ENCODE peak calls at places on chromosomes 3 and 15, in eight cellular contexts. One of them, this sample, is unnamed.

GRCh38 chr15:66761723-66762595 is 59.9 kb downstream of the SMAD6 start:
- DNase-seq in NB4: no peak
- DNase-seq in esophagus squamous epithelium: no peak
- DNase-seq in dorsolateral prefrontal cortex: no peak
- DNase-seq in tibial artery: no peak
- DNase-seq in progenitor cell of endocrine pancreas: no peak
- DNase-seq in body of pancreas: no peak
- DNase-seq in pancreas: no peak
- DNase-seq in this sample: no peak

GRCh38 chr3:197784019-197784585 is 7.0 kb upstream of the LRCH3 start:
- DNase-seq in NB4: no peak
- DNase-seq in esophagus squamous epithelium: no peak
- DNase-seq in dorsolateral prefrontal cortex: no peak
- DNase-seq in tibial artery: no peak
- DNase-seq in progenitor cell of endocrine pancreas: no peak
- DNase-seq in body of pancreas: no peak
- DNase-seq in pancreas: no peak
- DNase-seq in this sample: no peak

GRCh38 chr3:7847021-7847420 is 654.6 kb upstream of the LMCD1 start:
- DNase-seq in NB4: no peak
- DNase-seq in esophagus squamous epithelium: no peak
- DNase-seq in dorsolateral prefrontal cortex: no peak
- DNase-seq in tibial artery: no peak
- DNase-seq in progenitor cell of endocrine pancreas: no peak
- DNase-seq in body of pancreas: no peak
- DNase-seq in pancreas: no peak
- DNase-seq in this sample: no peak

GRCh38 chr15:88981244-88982215 is 68.4 kb upstream of the MFGE8 start:
- DNase-seq in NB4: no peak
- DNase-seq in esophagus squamous epithelium: no peak
- DNase-seq in dorsolateral prefrontal cortex: no peak
- DNase-seq in tibial artery: no peak
- DNase-seq in progenitor cell of endocrine pancreas: no peak
- DNase-seq in body of pancreas: no peak
- DNase-seq in pancreas: no peak
- DNase-seq in this sample: no peak

GRCh38 chr3:52291508-52292181 is 4.0 kb downstream of the GLYCTK start:
- DNase-seq in NB4: peak
- DNase-seq in esophagus squamous epithelium: no peak
- DNase-seq in dorsolateral prefrontal cortex: no peak
- DNase-seq in tibial artery: no peak
- DNase-seq in progenitor cell of endocrine pancreas: no peak
- DNase-seq in body of pancreas: peak
- DNase-seq in pancreas: peak
- DNase-seq in this sample: peak

GRCh38 chr15:22236469-22236868 is 156.1 kb downstream of the OR4M2 start:
- DNase-seq in NB4: no peak
- DNase-seq in esophagus squamous epithelium: no peak
- DNase-seq in dorsolateral prefrontal cortex: no peak
- DNase-seq in tibial artery: no peak
- DNase-seq in progenitor cell of endocrine pancreas: no peak
- DNase-seq in body of pancreas: no peak
- DNase-seq in pancreas: no peak
- DNase-seq in this sample: no peak

GRCh38 chr15:67411491-67411890 is 109.4 kb upstream of the C15orf61 start:
- DNase-seq in NB4: no peak
- DNase-seq in esophagus squamous epithelium: no peak
- DNase-seq in dorsolateral prefrontal cortex: no peak
- DNase-seq in tibial artery: no peak
- DNase-seq in progenitor cell of endocrine pancreas: no peak
- DNase-seq in body of pancreas: no peak
- DNase-seq in pancreas: no peak
- DNase-seq in this sample: no peak

GRCh38 chr3:54126551-54126950 is 4.2 kb downstream of the CACNA2D3 start:
- DNase-seq in NB4: no peak
- DNase-seq in esophagus squamous epithelium: no peak
- DNase-seq in dorsolateral prefrontal cortex: no peak
- DNase-seq in tibial artery: no peak
- DNase-seq in progenitor cell of endocrine pancreas: no peak
- DNase-seq in body of pancreas: no peak
- DNase-seq in pancreas: no peak
- DNase-seq in this sample: no peak

GRCh38 chr3:152323834-152324233 is 55.1 kb downstream of the MBNL1 start:
- DNase-seq in NB4: no peak
- DNase-seq in esophagus squamous epithelium: no peak
- DNase-seq in dorsolateral prefrontal cortex: no peak
- DNase-seq in tibial artery: no peak
- DNase-seq in progenitor cell of endocrine pancreas: no peak
- DNase-seq in body of pancreas: no peak
- DNase-seq in pancreas: no peak
- DNase-seq in this sample: no peak

GRCh38 chr3:194579091-194579606 is 54.1 kb downstream of the TMEM44 start:
- DNase-seq in NB4: no peak
- DNase-seq in esophagus squamous epithelium: no peak
- DNase-seq in dorsolateral prefrontal cortex: no peak
- DNase-seq in tibial artery: no peak
- DNase-seq in progenitor cell of endocrine pancreas: no peak
- DNase-seq in body of pancreas: no peak
- DNase-seq in pancreas: no peak
- DNase-seq in this sample: no peak

GRCh38 chr15:66115568-66116206 is 137.9 kb downstream of the MEGF11 start:
- DNase-seq in NB4: no peak
- DNase-seq in esophagus squamous epithelium: no peak
- DNase-seq in dorsolateral prefrontal cortex: no peak
- DNase-seq in tibial artery: no peak
- DNase-seq in progenitor cell of endocrine pancreas: no peak
- DNase-seq in body of pancreas: no peak
- DNase-seq in pancreas: no peak
- DNase-seq in this sample: no peak

GRCh38 chr15:29677871-29678431 is 144.3 kb downstream of the TJP1 start:
- DNase-seq in NB4: no peak
- DNase-seq in esophagus squamous epithelium: no peak
- DNase-seq in dorsolateral prefrontal cortex: no peak
- DNase-seq in tibial artery: no peak
- DNase-seq in progenitor cell of endocrine pancreas: no peak
- DNase-seq in body of pancreas: peak
- DNase-seq in pancreas: peak
- DNase-seq in this sample: no peak

GRCh38 chr3:23671901-23672589 is 133.7 kb upstream of the UBE2E1 start:
- DNase-seq in NB4: peak
- DNase-seq in esophagus squamous epithelium: no peak
- DNase-seq in dorsolateral prefrontal cortex: no peak
- DNase-seq in tibial artery: no peak
- DNase-seq in progenitor cell of endocrine pancreas: no peak
- DNase-seq in body of pancreas: peak
- DNase-seq in pancreas: no peak
- DNase-seq in this sample: peak

GRCh38 chr3:155329513-155330048 is 36.1 kb upstream of the STRIT1 start:
- DNase-seq in NB4: no peak
- DNase-seq in esophagus squamous epithelium: no peak
- DNase-seq in dorsolateral prefrontal cortex: no peak
- DNase-seq in tibial artery: no peak
- DNase-seq in progenitor cell of endocrine pancreas: no peak
- DNase-seq in body of pancreas: no peak
- DNase-seq in pancreas: no peak
- DNase-seq in this sample: no peak
- TF ChIP-seq CTCF in NB4: no peak
- TF ChIP-seq CTCF in esophagus squamous epithelium: no peak
- TF ChIP-seq CTCF in dorsolateral prefrontal cortex: no peak
- TF ChIP-seq CTCF in tibial artery: no peak
- TF ChIP-seq CTCF in progenitor cell of endocrine pancreas: no peak
- TF ChIP-seq CTCF in body of pancreas: no peak
- TF ChIP-seq CTCF in pancreas: no peak
- TF ChIP-seq CTCF in this sample: no peak

GRCh38 chr3:65436580-65436979 is 602.1 kb downstream of the MAGI1 start:
- DNase-seq in NB4: peak
- DNase-seq in esophagus squamous epithelium: no peak
- DNase-seq in dorsolateral prefrontal cortex: peak
- DNase-seq in tibial artery: no peak
- DNase-seq in progenitor cell of endocrine pancreas: no peak
- DNase-seq in body of pancreas: no peak
- DNase-seq in pancreas: no peak
- DNase-seq in this sample: no peak

GRCh38 chr3:65438612-65439011 is 600.1 kb downstream of the MAGI1 start:
- DNase-seq in NB4: no peak
- DNase-seq in esophagus squamous epithelium: no peak
- DNase-seq in dorsolateral prefrontal cortex: no peak
- DNase-seq in tibial artery: no peak
- DNase-seq in progenitor cell of endocrine pancreas: no peak
- DNase-seq in body of pancreas: no peak
- DNase-seq in pancreas: no peak
- DNase-seq in this sample: no peak

GRCh38 chr3:65438096-65438495 is 600.6 kb downstream of the MAGI1 start:
- DNase-seq in NB4: no peak
- DNase-seq in esophagus squamous epithelium: no peak
- DNase-seq in dorsolateral prefrontal cortex: no peak
- DNase-seq in tibial artery: no peak
- DNase-seq in progenitor cell of endocrine pancreas: no peak
- DNase-seq in body of pancreas: no peak
- DNase-seq in pancreas: no peak
- DNase-seq in this sample: no peak

GRCh38 chr3:65443739-65444447 is 594.8 kb downstream of the MAGI1 start:
- DNase-seq in NB4: no peak
- DNase-seq in esophagus squamous epithelium: no peak
- DNase-seq in dorsolateral prefrontal cortex: no peak
- DNase-seq in tibial artery: no peak
- DNase-seq in progenitor cell of endocrine pancreas: no peak
- DNase-seq in body of pancreas: no peak
- DNase-seq in pancreas: no peak
- DNase-seq in this sample: no peak

GRCh38 chr3:65439641-65440040 is 599.1 kb downstream of the MAGI1 start:
- DNase-seq in NB4: peak
- DNase-seq in esophagus squamous epithelium: no peak
- DNase-seq in dorsolateral prefrontal cortex: peak
- DNase-seq in tibial artery: no peak
- DNase-seq in progenitor cell of endocrine pancreas: peak
- DNase-seq in body of pancreas: peak
- DNase-seq in pancreas: no peak
- DNase-seq in this sample: no peak
- TF ChIP-seq CTCF in NB4: peak
- TF ChIP-seq CTCF in esophagus squamous epithelium: no peak
- TF ChIP-seq CTCF in dorsolateral prefrontal cortex: peak
- TF ChIP-seq CTCF in tibial artery: peak
- TF ChIP-seq CTCF in progenitor cell of endocrine pancreas: peak
- TF ChIP-seq CTCF in body of pancreas: peak
- TF ChIP-seq CTCF in pancreas: peak
- TF ChIP-seq CTCF in this sample: no peak

GRCh38 chr15:31456329-31457060 is 129.9 kb downstream of the KLF13 start:
- DNase-seq in NB4: no peak
- DNase-seq in esophagus squamous epithelium: no peak
- DNase-seq in dorsolateral prefrontal cortex: no peak
- DNase-seq in tibial artery: no peak
- DNase-seq in progenitor cell of endocrine pancreas: no peak
- DNase-seq in body of pancreas: no peak
- DNase-seq in pancreas: no peak
- DNase-seq in this sample: no peak

GRCh38 chr15:31453558-31454318 is 127.1 kb downstream of the KLF13 start:
- DNase-seq in NB4: no peak
- DNase-seq in esophagus squamous epithelium: no peak
- DNase-seq in dorsolateral prefrontal cortex: no peak
- DNase-seq in tibial artery: peak
- DNase-seq in progenitor cell of endocrine pancreas: no peak
- DNase-seq in body of pancreas: no peak
- DNase-seq in pancreas: no peak
- DNase-seq in this sample: no peak

GRCh38 chr15:31457631-31458526 is 131.2 kb downstream of the KLF13 start:
- DNase-seq in NB4: no peak
- DNase-seq in esophagus squamous epithelium: no peak
- DNase-seq in dorsolateral prefrontal cortex: no peak
- DNase-seq in tibial artery: peak
- DNase-seq in progenitor cell of endocrine pancreas: no peak
- DNase-seq in body of pancreas: no peak
- DNase-seq in pancreas: no peak
- DNase-seq in this sample: no peak

GRCh38 chr15:31457161-31457560 is 130.5 kb downstream of the KLF13 start:
- DNase-seq in NB4: no peak
- DNase-seq in esophagus squamous epithelium: no peak
- DNase-seq in dorsolateral prefrontal cortex: no peak
- DNase-seq in tibial artery: no peak
- DNase-seq in progenitor cell of endocrine pancreas: no peak
- DNase-seq in body of pancreas: no peak
- DNase-seq in pancreas: no peak
- DNase-seq in this sample: no peak

DNA sequence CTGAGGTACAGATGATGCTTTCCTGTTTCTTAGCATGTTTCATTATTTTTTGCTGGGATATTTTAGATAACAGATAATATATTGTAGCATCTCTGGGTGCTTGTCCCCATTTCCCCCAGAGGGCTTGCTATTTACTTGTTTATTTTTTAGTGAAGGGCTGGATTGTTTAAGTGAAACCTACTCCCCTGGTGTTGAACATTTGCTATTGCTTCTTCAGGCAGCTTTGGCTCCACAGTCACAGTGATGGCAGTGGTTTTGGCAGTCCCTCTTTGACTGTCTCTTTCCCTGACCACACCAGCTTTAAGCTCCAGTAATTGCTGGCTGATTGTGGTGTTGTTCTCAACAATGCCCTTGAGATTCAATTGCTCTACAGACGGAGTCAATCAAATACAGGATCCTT is 128.9 kb downstream of the KLF13 start:
- DNase-seq in NB4: no peak
- DNase-seq in esophagus squamous epithelium: no peak
- DNase-seq in dorsolateral prefrontal cortex: no peak
- DNase-seq in tibial artery: no peak
- DNase-seq in progenitor cell of endocrine pancreas: no peak
- DNase-seq in body of pancreas: no peak
- DNase-seq in pancreas: no peak
- DNase-seq in this sample: no peak
- TF ChIP-seq CTCF in NB4: peak
- TF ChIP-seq CTCF in esophagus squamous epithelium: no peak
- TF ChIP-seq CTCF in dorsolateral prefrontal cortex: no peak
- TF ChIP-seq CTCF in tibial artery: no peak
- TF ChIP-seq CTCF in progenitor cell of endocrine pancreas: peak
- TF ChIP-seq CTCF in body of pancreas: no peak
- TF ChIP-seq CTCF in pancreas: no peak
- TF ChIP-seq CTCF in this sample: no peak

GRCh38 chr3:139934557-139935070 is 371 bp upstream of the CLSTN2 start:
- DNase-seq in NB4: no peak
- DNase-seq in esophagus squamous epithelium: no peak
- DNase-seq in dorsolateral prefrontal cortex: peak
- DNase-seq in tibial artery: peak
- DNase-seq in progenitor cell of endocrine pancreas: peak
- DNase-seq in body of pancreas: peak
- DNase-seq in pancreas: peak
- DNase-seq in this sample: no peak
- TF ChIP-seq CTCF in NB4: no peak
- TF ChIP-seq CTCF in esophagus squamous epithelium: no peak
- TF ChIP-seq CTCF in dorsolateral prefrontal cortex: peak
- TF ChIP-seq CTCF in tibial artery: peak
- TF ChIP-seq CTCF in progenitor cell of endocrine pancreas: peak
- TF ChIP-seq CTCF in body of pancreas: peak
- TF ChIP-seq CTCF in pancreas: no peak
- TF ChIP-seq CTCF in this sample: no peak